ENCODE peak calls at places on chromosomes 12 and 14, in six cellular contexts. A, L, O, W, G and E are unnamed samples.

GRCh38 chr12:38875571-38876228 is 29.7 kb downstream of the CPNE8 start:
- DNase-seq in G (no peak), A (no peak), O (peak; percentile 21), W (no peak), L (no peak), E (no peak)

GRCh38 chr14:68466491-68466977 is 326.3 kb downstream of the ZFP36L1 start:
- DNase-seq in G (no peak), A (no peak), O (peak; percentile 98), W (no peak), L (no peak), E (no peak)

GRCh38 chr14:96905065-96905464 is 107.9 kb downstream of the VRK1 start:
- DNase-seq in L (no peak), A (no peak), O (no peak), G (no peak), W (no peak), E (no peak)

GRCh38 chr12:19530631-19531020 is 91.3 kb downstream of the AEBP2 start:
- DNase-seq in W (no peak), O (peak; percentile 55), A (no peak), L (no peak), G (no peak), E (no peak)

GRCh38 chr12:122021193-122021821 is 377 bp upstream of the BCL7A start:
- DNase-seq in A (peak; percentile 57), G (no peak), L (no peak), O (no peak), W (no peak), E (peak; percentile 69)

GRCh38 chr14:49766839-49767238 is 1.1 kb upstream of the KLHDC2 start:
- DNase-seq in L (no peak), W (no peak), G (no peak), O (peak; percentile 3), A (no peak), E (peak; percentile 20)

GRCh38 chr14:73567951-73568885 is 795 bp upstream of the ACOT2 start:
- DNase-seq in W (no peak), L (no peak), G (no peak), A (no peak), O (peak; percentile 71), E (no peak)

GRCh38 chr14:99534333-99534732 is 53.1 kb downstream of the CCNK start:
- DNase-seq in G (no peak), W (no peak), O (no peak), A (no peak), L (no peak), E (no peak)

GRCh38 chr12:125453751-125454150 is 388.5 kb downstream of the AACS start:
- DNase-seq in O (no peak), L (no peak), W (no peak), A (no peak), G (no peak), E (no peak)

GRCh38 chr12:92419201-92419600 is 273.6 kb upstream of the BTG1 start:
- DNase-seq in G (no peak), W (no peak), A (no peak), L (no peak), O (no peak), E (no peak)

GRCh38 chr14:99755629-99756603 is 37.3 kb upstream of the EML1 start:
- DNase-seq in L (no peak), O (peak; percentile 94), A (peak; percentile 70), W (peak; percentile 83), G (peak; percentile 58), E (peak; percentile 88)

GRCh38 chr14:76768201-76768656 is 7.0 kb downstream of the VASH1 start:
- DNase-seq in L (peak; percentile 70), O (no peak), G (no peak), W (peak; percentile 89), A (no peak), E (no peak)

GRCh38 chr14:74515891-74516412 is 22.4 kb downstream of the ISCA2 start:
- DNase-seq in W (no peak), A (peak; percentile 16), L (no peak), O (no peak), G (no peak), E (no peak)

GRCh38 chr12:121438905-121439304 is 39.0 kb downstream of the RNF34 start:
- DNase-seq in A (no peak), G (no peak), O (no peak), W (no peak), L (no peak), E (no peak)

GRCh38 chr12:12715459-12716150 is 1.6 kb upstream of the CDKN1B start:
- DNase-seq in W (peak; percentile 18), L (peak; percentile 24), A (no peak), O (peak; percentile 25), G (no peak), E (no peak)

GRCh38 chr12:50387487-50387886 is 8.9 kb downstream of the FAM186A start:
- DNase-seq in A (no peak), W (no peak), L (no peak), G (no peak), O (no peak), E (no peak)

GRCh38 chr12:48034835-48035805 is 30.8 kb upstream of the COL2A1 start:
- DNase-seq in L (no peak), O (no peak), G (no peak), W (no peak), A (no peak), E (no peak)

GRCh38 chr14:105437723-105438500 is 18.3 kb downstream of the MTA1 start:
- DNase-seq in L (no peak), O (no peak), G (no peak), W (no peak), A (no peak), E (no peak)

GRCh38 chr12:72277415-72277814 is 5.2 kb downstream of the TRHDE start:
- DNase-seq in L (no peak), O (peak; percentile 73), G (no peak), W (no peak), A (no peak), E (no peak)

GRCh38 chr12:27213304-27213703 is 30.8 kb upstream of the STK38L start:
- DNase-seq in A (no peak), O (no peak), G (no peak), W (no peak), L (no peak), E (no peak)

GRCh38 chr14:103770902-103771301 is 55.3 kb downstream of the ZFYVE21 start:
- DNase-seq in L (no peak), O (no peak), A (no peak), G (no peak), W (no peak), E (no peak)

GRCh38 chr14:21087294-21088091 is 11.0 kb downstream of the ZNF219 start:
- DNase-seq in A (no peak), L (peak; percentile 92), W (no peak), G (no peak), O (peak; percentile 94), E (no peak)

GRCh38 chr14:102058146-102058545 is 28.7 kb downstream of the HSP90AA1 start:
- DNase-seq in A (no peak), W (no peak), L (no peak), O (peak; percentile 25), G (no peak), E (no peak)

GRCh38 chr14:71193663-71194062 is 286.4 kb downstream of the PCNX1 start:
- DNase-seq in A (no peak), W (no peak), O (no peak), G (no peak), L (no peak), E (no peak)

GRCh38 chr14:71716371-71716770 is 215.9 kb upstream of the RGS6 start:
- DNase-seq in L (no peak), A (no peak), O (peak; percentile 88), G (no peak), W (no peak), E (no peak)

GRCh38 chr12:750356-751191 is 1.8 kb upstream of the WNK1 start:
- DNase-seq in G (no peak), O (no peak), L (no peak), A (no peak), W (no peak), E (no peak)

GRCh38 chr12:132189378-132190011 is 45.2 kb downstream of the NOC4L start:
- DNase-seq in L (peak; percentile 94), A (peak; percentile 94), W (peak; percentile 82), G (peak; percentile 27), O (peak; percentile 88), E (peak; percentile 82)

GRCh38 chr12:107760817-107761501 is at the start of gene PRDM4:
- DNase-seq in W (peak; percentile 93), O (peak; percentile 92), G (peak; percentile 52), A (peak; percentile 96), L (peak; percentile 94), E (peak; percentile 95)

GRCh38 chr12:107762874-107763273 is 1.9 kb upstream of the PRDM4 start:
- DNase-seq in W (no peak), L (no peak), O (no peak), G (no peak), A (no peak), E (no peak)

GRCh38 chr12:107761502-107761904 is 566 bp upstream of the PRDM4 start:
- DNase-seq in W (peak; percentile 4), G (no peak), A (no peak), O (no peak), L (no peak), E (no peak)

GRCh38 chr12:107760207-107760816 is 625 bp downstream of the PRDM4 start:
- DNase-seq in O (peak; percentile 16), L (peak; percentile 19), G (no peak), A (peak; percentile 71), W (peak; percentile 6), E (peak; percentile 70)

GRCh38 chr12:107759410-107759809 is 1.5 kb downstream of the PRDM4 start:
- DNase-seq in W (no peak), G (no peak), O (peak; percentile 85), L (no peak), A (no peak), E (no peak)
- H3K4me3 ChIP-seq in W (peak overlapping the region; percentile 82), G (peak overlapping the region; percentile 98), O (peak overlapping the region; percentile 82), L (peak overlapping the region; percentile 93), A (no peak overlapping the region), E (no peak overlapping the region)

DNA sequence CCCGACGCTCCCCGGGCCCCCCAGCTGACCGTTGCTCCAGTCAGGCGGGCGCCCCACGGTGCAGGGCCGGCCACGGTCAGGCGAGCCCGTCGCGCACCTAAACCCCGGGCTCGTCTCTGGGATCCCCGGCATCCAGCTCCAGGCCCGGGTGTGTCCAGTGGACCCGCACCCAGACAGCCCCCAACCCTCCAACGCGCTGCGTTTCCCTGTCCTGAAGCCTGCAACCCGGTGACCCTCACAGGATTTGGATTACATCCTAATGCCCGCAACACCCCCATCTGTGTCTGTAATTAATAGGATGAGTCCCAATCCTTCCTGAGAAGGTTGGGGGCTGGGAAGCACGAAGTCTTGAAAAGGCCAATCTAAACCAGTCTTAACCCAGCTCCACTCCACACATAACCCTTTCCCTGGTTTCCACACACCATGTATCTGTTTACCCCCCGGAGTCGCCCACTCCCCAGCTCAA is 10.4 kb downstream of the CPNE6 start:
- DNase-seq in L (no peak), A (no peak), W (no peak), O (no peak), G (no peak), E (no peak)
- H3K4me3 ChIP-seq in L (peak overlapping the region; percentile 62), A (no peak overlapping the region), W (peak overlapping the region; percentile 61), O (no peak overlapping the region), G (peak overlapping the region; percentile 64), E (peak overlapping the region; percentile 46)

GRCh38 chr12:78038541-78038940 is 207.8 kb downstream of the NAV3 start:
- DNase-seq in G (no peak), O (no peak), L (no peak), W (no peak), A (no peak), E (no peak)
- H3K4me3 ChIP-seq in G (no peak overlapping the region), O (no peak overlapping the region), L (no peak overlapping the region), W (no peak overlapping the region), A (no peak overlapping the region), E (no peak overlapping the region)

DNA sequence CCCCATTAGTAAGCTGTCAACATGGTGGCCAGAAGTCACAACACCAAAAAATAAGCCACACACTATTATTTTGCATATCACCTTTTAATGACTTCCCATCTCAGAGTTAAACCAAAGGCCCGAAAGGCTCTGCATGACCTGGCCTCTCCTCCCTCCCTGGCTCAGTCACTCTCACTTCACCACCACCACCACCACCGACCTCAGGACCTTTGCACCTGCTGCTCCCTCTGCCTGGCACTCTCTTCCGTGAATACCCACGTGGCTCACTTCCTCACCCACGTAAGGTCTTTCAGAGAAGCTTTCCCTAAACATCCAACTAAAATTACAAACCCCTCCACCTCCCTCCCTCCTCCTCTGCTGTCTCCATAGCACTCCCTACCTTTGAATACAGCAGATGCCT is 134.3 kb downstream of the RIMBP2 start:
- DNase-seq in O (no peak), L (no peak), W (no peak), A (no peak), G (no peak), E (no peak)
- H3K4me3 ChIP-seq in O (no peak overlapping the region), L (no peak overlapping the region), W (no peak overlapping the region), A (no peak overlapping the region), G (no peak overlapping the region), E (no peak overlapping the region)